ENCODE peak calls at places on chromosomes 7 and 10, in ten cellular contexts. O is transverse colon, R is IMR-90, V is sigmoid colon, C is A549, J is ovary, H is spleen, Q is NB4, T is lower leg skin, W is HCT116. P is an unnamed sample.

GRCh38 chr10:99328579-99329237 is 448 bp upstream of the CNNM1 start:
- DNase-seq in O (no peak), R (peak; percentile 7), V (peak; percentile 67), C (peak; percentile 81), J (no peak), H (no peak), Q (no peak), T (no peak), W (no peak), P (peak; percentile 80)

GRCh38 chr10:124296813-124297788 is 121.6 kb downstream of the OAT start:
- DNase-seq in O (no peak), R (no peak), V (no peak), C (no peak), J (peak; percentile 17), H (no peak), Q (no peak), T (no peak), W (no peak), P (no peak)

GRCh38 chr7:125355899-125356298 is 426.3 kb upstream of the POT1 start:
- DNase-seq in O (no peak), R (no peak), V (no peak), C (no peak), J (no peak), H (no peak), Q (peak; percentile 93), T (no peak), W (no peak), P (no peak)

GRCh38 chr10:129972145-129972965 is 8.3 kb upstream of the EBF3 start:
- DNase-seq in O (no peak), R (no peak), V (peak; percentile 63), C (no peak), J (no peak), H (peak; percentile 59), Q (peak; percentile 38), T (no peak), W (no peak), P (no peak)

GRCh38 chr7:135827391-135827790 is 78.8 kb upstream of the FAM180A start:
- DNase-seq in O (no peak), R (no peak), V (no peak), C (no peak), J (no peak), H (no peak), Q (no peak), T (no peak), W (no peak), P (no peak)

GRCh38 chr10:8034666-8035640 is 19.5 kb upstream of the GATA3 start:
- DNase-seq in O (no peak), R (no peak), V (no peak), C (no peak), J (no peak), H (no peak), Q (no peak), T (no peak), W (no peak), P (no peak)

GRCh38 chr10:95628786-95629185 is 27.7 kb downstream of the ALDH18A1 start:
- DNase-seq in O (peak; percentile 54), R (no peak), V (no peak), C (no peak), J (no peak), H (no peak), Q (no peak), T (no peak), W (no peak), P (no peak)

GRCh38 chr10:86450806-86451603 is 70.6 kb downstream of the WAPL start:
- DNase-seq in O (no peak), R (no peak), V (no peak), C (no peak), J (no peak), H (no peak), Q (no peak), T (no peak), W (no peak), P (no peak)

GRCh38 chr7:50953820-50954219 is 171.1 kb upstream of the GRB10 start:
- DNase-seq in O (no peak), R (peak; percentile 15), V (no peak), C (no peak), J (no peak), H (no peak), Q (peak; percentile 68), T (no peak), W (no peak), P (no peak)

GRCh38 chr10:25080880-25081581 is 64.6 kb downstream of the THNSL1 start:
- DNase-seq in O (peak; percentile 89), R (peak; percentile 83), V (peak; percentile 88), C (peak; percentile 86), J (peak; percentile 82), H (no peak), Q (peak; percentile 60), T (peak; percentile 78), W (peak; percentile 79), P (peak; percentile 90)

GRCh38 chr10:31884386-31884785 is 44.2 kb downstream of the ARHGAP12 start:
- DNase-seq in O (no peak), R (no peak), V (no peak), C (no peak), J (no peak), H (no peak), Q (no peak), T (no peak), W (no peak), P (no peak)

GRCh38 chr7:76217942-76218566 is 16.4 kb downstream of the SRRM3 start:
- DNase-seq in O (no peak), R (no peak), V (no peak), C (no peak), J (no peak), H (no peak), Q (no peak), T (no peak), W (no peak), P (no peak)

GRCh38 chr10:73785221-73785720 is at the start of gene ZSWIM8:
- DNase-seq in O (peak; percentile 88), R (peak; percentile 96), V (peak; percentile 95), C (peak; percentile 95), J (peak; percentile 91), H (peak; percentile 97), Q (peak; percentile 97), T (peak; percentile 93), W (peak; percentile 91), P (peak; percentile 96)
- TF ChIP-seq POLR2A in O (peak; percentile 84), R (peak; percentile 66), V (peak; percentile 57), C (peak; percentile 52), J (peak; percentile 53), H (no peak), Q (peak; percentile 34), T (no peak), W (peak; percentile 14), P (no peak)

DNA sequence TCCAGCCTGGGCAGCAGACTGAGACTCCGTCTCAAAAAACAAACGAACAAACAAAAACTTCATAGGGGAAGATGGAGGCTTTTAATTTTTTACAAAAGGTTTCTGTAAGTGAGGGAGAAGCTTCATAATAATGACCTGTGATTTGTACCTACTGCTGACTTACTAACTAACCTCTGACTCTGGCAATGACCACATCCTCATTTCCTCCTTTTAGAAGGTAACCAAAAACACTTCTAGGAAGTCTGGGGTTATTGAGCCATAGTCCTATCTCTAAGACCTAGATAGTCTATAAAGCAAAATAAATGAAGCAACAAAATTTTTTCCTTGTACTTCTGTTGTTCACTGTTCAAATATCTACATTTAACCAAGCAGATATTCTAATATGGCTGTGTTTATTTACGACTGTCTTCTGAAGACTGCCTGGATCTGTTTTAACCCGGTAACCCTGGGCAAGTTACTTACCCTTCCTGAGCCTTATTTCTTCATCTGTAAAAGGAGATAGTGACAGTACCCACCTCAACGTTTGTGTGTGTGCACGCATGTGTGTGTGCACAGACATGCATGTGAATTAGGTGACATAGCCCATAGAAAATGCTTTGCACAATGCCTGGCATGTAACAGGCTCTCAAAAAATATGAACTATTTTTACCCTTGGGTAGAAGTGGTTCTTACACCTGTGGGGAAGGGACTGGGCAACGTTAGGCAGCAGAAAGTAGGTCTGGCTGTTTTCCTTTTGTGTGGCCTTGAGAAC is 30.8 kb upstream of the SMNDC1 start:
- DNase-seq in O (no peak), R (no peak), V (no peak), C (no peak), J (no peak), H (no peak), Q (peak; percentile 64), T (no peak), W (no peak), P (no peak)
- H3K4me3 ChIP-seq in O (no peak overlapping the region), R (no peak overlapping the region), V (no peak overlapping the region), C (no peak overlapping the region), J (no peak overlapping the region), H (no peak overlapping the region), Q (no peak overlapping the region), T (no peak overlapping the region), W (no peak overlapping the region), P (no peak overlapping the region)

DNA sequence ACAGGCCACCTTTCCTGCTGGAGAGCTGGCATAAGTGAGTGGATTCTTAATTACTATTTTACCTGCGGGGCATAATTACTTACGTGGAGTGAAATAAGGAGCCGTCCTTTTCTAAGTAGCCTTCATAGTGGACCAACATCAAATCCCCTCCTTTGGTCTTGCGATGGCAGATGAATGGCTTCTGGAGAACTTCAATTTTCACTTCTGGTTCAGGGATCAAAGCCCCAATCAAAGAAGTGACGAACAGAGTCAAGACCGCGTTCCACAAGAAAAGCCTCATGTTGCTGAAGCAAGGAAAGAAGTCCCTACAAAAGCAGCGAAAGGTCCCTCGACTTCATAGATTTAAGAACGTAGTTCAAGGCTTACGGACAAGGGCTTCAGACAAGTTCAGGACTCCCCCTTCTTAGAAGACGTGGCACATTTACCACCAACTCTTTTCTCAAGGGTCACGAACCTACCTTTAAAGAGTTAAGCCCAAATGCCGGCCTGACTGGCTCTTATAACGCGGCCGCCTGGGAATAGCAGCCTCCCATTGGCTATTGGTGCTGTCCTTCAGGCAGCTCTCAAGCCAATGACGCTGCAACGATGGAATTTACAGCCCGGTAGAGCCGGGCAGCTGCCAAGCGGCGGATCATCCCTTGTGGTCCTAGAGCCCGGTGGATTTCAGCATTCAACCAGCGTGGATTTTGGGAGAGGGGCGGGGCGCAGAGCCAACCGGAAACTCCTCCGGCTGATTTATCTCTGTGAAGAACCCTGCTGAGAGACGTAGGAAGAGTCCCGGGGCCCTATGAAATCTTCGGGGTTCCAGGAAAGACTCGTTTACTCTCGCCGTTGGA is at the start of gene FKBP14:
- DNase-seq in O (peak; percentile 97), R (peak; percentile 100), V (peak; percentile 99), C (peak; percentile 100), J (peak; percentile 96), H (peak; percentile 95), Q (peak; percentile 100), T (peak; percentile 98), W (peak; percentile 99), P (peak; percentile 99)
- TF ChIP-seq POLR2A in O (peak; percentile 32), R (peak; percentile 78), V (no peak), C (no peak), J (no peak), H (no peak), Q (peak; percentile 87), T (no peak), W (peak; percentile 47), P (no peak)

DNA sequence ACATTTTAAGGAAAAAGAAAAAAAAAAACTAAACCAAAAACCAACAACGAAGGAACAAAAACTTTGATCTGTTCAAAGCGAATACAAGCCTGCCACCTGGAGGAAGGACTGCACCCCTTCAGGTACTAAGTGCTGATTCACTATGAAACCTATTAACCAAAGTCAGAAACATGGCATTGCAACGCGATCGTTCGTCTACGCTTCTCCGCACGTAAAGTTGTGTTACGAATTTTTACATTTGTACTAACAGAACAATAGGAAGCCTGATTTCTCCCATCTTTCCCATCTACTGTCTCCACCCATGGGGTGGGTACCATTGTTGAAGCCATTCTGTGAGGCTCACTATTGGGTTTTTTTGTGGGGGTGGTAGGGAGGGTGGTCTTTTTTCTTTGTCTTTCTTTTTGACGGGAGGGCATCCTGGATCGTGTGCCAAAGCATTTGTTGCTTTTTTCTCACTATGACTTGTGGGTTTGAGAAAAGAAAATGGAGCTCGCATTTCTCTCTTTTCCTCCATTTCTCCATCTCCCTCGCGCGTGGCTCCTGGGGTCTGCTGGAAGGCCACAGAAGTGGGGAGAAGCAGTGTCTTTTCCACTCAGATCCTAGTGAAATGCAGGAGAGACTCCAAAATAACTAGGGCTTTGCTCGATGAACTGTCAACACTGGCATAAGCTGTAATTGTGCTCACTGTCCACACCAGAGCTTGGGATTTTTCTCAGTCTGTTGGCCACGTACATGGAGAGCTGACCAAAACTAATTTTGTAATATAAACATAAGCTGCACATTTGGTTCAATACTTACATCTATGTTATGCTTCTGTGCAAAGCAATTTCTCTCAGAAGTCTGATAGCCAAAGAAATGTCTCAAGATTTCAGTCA is 100.9 kb upstream of the YAE1 start:
- DNase-seq in O (peak; percentile 50), R (peak; percentile 63), V (no peak), C (peak; percentile 79), J (peak; percentile 41), H (no peak), Q (peak; percentile 63), T (peak; percentile 18), W (peak; percentile 56), P (peak; percentile 44)
- H3K4me3 ChIP-seq in O (no peak overlapping the region), R (no peak overlapping the region), V (peak overlapping the region; percentile 8), C (peak overlapping the region; percentile 28), J (no peak overlapping the region), H (no peak overlapping the region), Q (no peak overlapping the region), T (no peak overlapping the region), W (peak overlapping the region; percentile 40), P (no peak overlapping the region)

P was measured in testis.